ENCODE peak calls at places on chromosomes 4 and X, in eight cellular contexts. T, S, U, I, C, V, R and H are unnamed samples.

GRCh38 chr4:139329665-139330200 is 27.5 kb upstream of the NDUFC1 start:
- DNase-seq in R (no peak), C (no peak), V (no peak), S (no peak), T (no peak), I (no peak), U (no peak), H (no peak)

GRCh38 chr4:150229538-150229937 is 151.3 kb downstream of the DCLK2 start:
- DNase-seq in C (no peak), S (no peak), V (peak; percentile 89), T (no peak), U (no peak), R (no peak), I (no peak), H (no peak)

GRCh38 chr4:129929052-129929451 is 833.1 kb downstream of the C4orf33 start:
- DNase-seq in R (no peak), V (no peak), C (no peak), I (no peak), U (no peak), S (peak; percentile 7), T (no peak), H (no peak)

GRCh38 chrX:39903937-39904336 is 193.8 kb downstream of the BCOR start:
- DNase-seq in S (no peak), R (no peak), I (no peak), U (no peak), T (no peak), V (no peak), C (no peak), H (no peak)

GRCh38 chr4:166400270-166400894 is 527.3 kb downstream of the TLL1 start:
- DNase-seq in V (no peak), U (no peak), I (no peak), S (no peak), R (no peak), C (no peak), T (no peak), H (no peak)

GRCh38 chrX:129957241-129958099 is 25.0 kb upstream of the BCORL1 start:
- DNase-seq in R (peak; percentile 70), T (no peak), C (peak; percentile 58), S (peak; percentile 68), V (peak; percentile 44), U (peak; percentile 38), I (peak; percentile 75), H (no peak)

GRCh38 chr4:105092356-105092755 is 54.3 kb upstream of the TET2 start:
- DNase-seq in R (no peak), U (no peak), I (no peak), T (no peak), S (peak; percentile 9), C (no peak), V (peak; percentile 93), H (no peak)

GRCh38 chr4:67973608-67974007 is 10.3 kb upstream of the TMPRSS11A start:
- DNase-seq in S (no peak), U (no peak), T (no peak), C (no peak), I (no peak), V (no peak), R (no peak), H (no peak)

GRCh38 chrX:129632443-129632842 is 22.3 kb downstream of the APLN start:
- DNase-seq in R (no peak), T (no peak), V (peak; percentile 48), C (no peak), I (no peak), S (no peak), U (no peak), H (no peak)

GRCh38 chr4:67558493-67558892 is at the start of gene STAP1:
- DNase-seq in T (no peak), C (no peak), V (no peak), U (no peak), I (no peak), S (no peak), R (no peak), H (no peak)

GRCh38 chr4:40261246-40262078 is 64.6 kb downstream of the RHOH start:
- DNase-seq in S (no peak), U (no peak), I (no peak), T (no peak), C (no peak), V (no peak), R (no peak), H (no peak)
- H3K4me1 ChIP-seq in S (peaks cover 4% of the 10 kb centered on the region), U (no peaks in the 10 kb centered on the region), I (no peaks in the 10 kb centered on the region), T (peaks cover 14% of the 10 kb centered on the region), C (no peaks in the 10 kb centered on the region), V (no peaks in the 10 kb centered on the region), R (peaks cover 3% of the 10 kb centered on the region), H (peaks cover 81% of the 10 kb centered on the region)

GRCh38 chr4:100165809-100166208 is 24.5 kb downstream of the DDIT4L start:
- DNase-seq in U (no peak), S (no peak), V (no peak), R (no peak), C (no peak), I (no peak), T (no peak), H (no peak)
- H3K4me1 ChIP-seq in U (no peaks in the 10 kb centered on the region), S (peaks cover 12% of the 10 kb centered on the region), V (no peaks in the 10 kb centered on the region), R (no peaks in the 10 kb centered on the region), C (no peaks in the 10 kb centered on the region), I (peaks cover 5% of the 10 kb centered on the region), T (no peaks in the 10 kb centered on the region), H (no peaks in the 10 kb centered on the region)

GRCh38 chr4:14868426-14868825 is 133.9 kb upstream of the CPEB2 start:
- DNase-seq in S (no peak), R (no peak), I (no peak), V (no peak), T (no peak), U (no peak), C (no peak), H (no peak)

GRCh38 chr4:14865804-14866203 is 136.5 kb upstream of the CPEB2 start:
- DNase-seq in U (no peak), R (no peak), V (peak; percentile 41), S (no peak), C (no peak), T (no peak), I (no peak), H (no peak)

GRCh38 chr4:14864365-14864762 is 137.9 kb upstream of the CPEB2 start:
- DNase-seq in T (no peak), S (no peak), I (no peak), U (no peak), R (no peak), C (no peak), V (no peak), H (no peak)

GRCh38 chr4:14864967-14865366 is 137.3 kb upstream of the CPEB2 start:
- DNase-seq in R (no peak), C (no peak), I (no peak), T (no peak), V (no peak), S (no peak), U (no peak), H (no peak)

DNA sequence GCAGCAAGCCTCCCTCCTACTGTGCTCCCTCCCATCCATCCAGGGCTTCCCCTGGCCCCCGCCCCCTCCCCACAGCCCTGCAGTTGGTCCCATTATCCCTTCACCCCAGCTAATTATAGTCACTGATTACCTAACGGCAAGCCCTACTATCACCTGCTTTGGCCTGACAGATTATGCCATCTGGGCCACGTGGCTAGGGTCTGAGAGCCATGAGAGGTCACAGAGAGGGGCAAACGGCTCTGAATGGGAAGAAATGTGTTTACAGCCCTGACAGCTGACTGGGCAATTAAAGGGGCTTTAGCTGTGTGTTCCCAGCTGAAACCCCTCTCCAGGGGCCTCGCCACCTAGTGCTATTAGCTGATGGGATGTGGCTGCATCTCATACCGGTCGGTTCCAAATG is 134.4 kb upstream of the CPEB2 start:
- DNase-seq in S (no peak), V (no peak), R (no peak), C (no peak), U (no peak), T (no peak), I (no peak), H (no peak)
- H3K4me1 ChIP-seq in S (peaks cover 3% of the 10 kb centered on the region), V (no peaks in the 10 kb centered on the region), R (peaks cover 2% of the 10 kb centered on the region), C (peaks cover 12% of the 10 kb centered on the region), U (peaks cover 19% of the 10 kb centered on the region), T (no peaks in the 10 kb centered on the region), I (no peaks in the 10 kb centered on the region), H (no peaks in the 10 kb centered on the region)

DNA sequence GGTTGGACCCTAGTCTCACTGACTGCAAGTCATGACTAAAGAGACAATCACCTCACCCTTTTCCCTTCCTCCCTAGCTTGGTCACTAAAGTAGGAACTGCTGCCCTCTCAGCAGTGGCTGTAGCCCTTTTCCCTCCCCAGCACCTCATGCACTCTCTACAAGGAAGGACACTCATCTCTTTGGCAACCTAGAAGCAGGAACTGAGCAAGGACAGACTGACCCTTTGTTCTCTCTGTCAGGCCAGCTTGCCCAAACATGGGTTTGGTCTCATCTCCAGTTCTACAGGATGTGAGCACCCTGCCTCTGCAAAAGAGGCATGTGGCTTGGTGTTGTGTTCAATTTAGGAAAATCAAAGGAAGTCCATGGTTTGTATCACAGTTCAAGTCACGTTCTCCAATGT is 15.8 kb downstream of the LEF1 start:
- DNase-seq in I (no peak), V (no peak), S (no peak), C (no peak), T (no peak), R (no peak), U (no peak), H (no peak)
- H3K4me1 ChIP-seq in I (no peaks in the 10 kb centered on the region), V (no peaks in the 10 kb centered on the region), S (no peaks in the 10 kb centered on the region), C (no peaks in the 10 kb centered on the region), T (peaks cover 48% of the 10 kb centered on the region), R (no peaks in the 10 kb centered on the region), U (no peaks in the 10 kb centered on the region), H (peaks cover 86% of the 10 kb centered on the region)

GRCh38 chr4:176775326-176775725 is 17.4 kb downstream of the VEGFC start:
- DNase-seq in U (no peak), T (no peak), I (no peak), V (no peak), C (no peak), R (no peak), S (no peak), H (no peak)

GRCh38 chr4:176778063-176778462 is 14.7 kb downstream of the VEGFC start:
- DNase-seq in R (no peak), S (no peak), I (no peak), V (peak; percentile 82), T (no peak), U (no peak), C (no peak), H (no peak)

GRCh38 chr4:176778491-176778890 is 14.2 kb downstream of the VEGFC start:
- DNase-seq in S (no peak), R (no peak), V (peak; percentile 84), U (no peak), C (no peak), T (no peak), I (no peak), H (no peak)

GRCh38 chr4:176779421-176779820 is 13.3 kb downstream of the VEGFC start:
- DNase-seq in U (no peak), T (no peak), R (no peak), S (no peak), V (no peak), I (no peak), C (no peak), H (no peak)

DNA sequence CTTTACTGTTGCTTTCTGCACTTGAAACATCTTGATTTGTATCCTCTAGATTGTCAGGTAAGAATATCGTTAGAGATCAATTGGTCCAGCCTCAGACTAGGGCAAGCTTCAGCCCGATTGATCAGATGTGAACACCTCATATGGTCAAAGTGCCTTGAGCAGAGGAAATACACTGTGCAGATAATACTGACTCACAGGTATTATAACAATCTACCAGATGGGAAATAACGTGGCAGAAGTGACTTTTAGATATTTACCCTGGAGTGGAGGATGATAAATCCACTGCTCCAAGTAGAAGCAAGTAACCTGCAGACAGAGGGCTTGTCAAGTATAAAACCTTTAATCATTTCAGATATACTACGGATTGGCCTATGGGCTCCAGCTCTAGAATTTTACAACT is 17.9 kb downstream of the VEGFC start:
- DNase-seq in R (no peak), U (no peak), S (no peak), I (no peak), C (no peak), T (no peak), V (no peak), H (no peak)
- H3K4me1 ChIP-seq in R (no peaks in the 10 kb centered on the region), U (no peaks in the 10 kb centered on the region), S (no peaks in the 10 kb centered on the region), I (no peaks in the 10 kb centered on the region), C (no peaks in the 10 kb centered on the region), T (no peaks in the 10 kb centered on the region), V (peaks cover 6% of the 10 kb centered on the region), H (no peaks in the 10 kb centered on the region)

GRCh38 chr4:74104145-74104544 is 5.2 kb upstream of the CXCL2 start:
- DNase-seq in U (no peak), R (peak; percentile 70), I (no peak), T (no peak), V (peak; percentile 14), C (peak; percentile 72), S (peak; percentile 31), H (no peak)
- H3K4me1 ChIP-seq in U (peaks cover 22% of the 10 kb centered on the region), R (peaks cover 21% of the 10 kb centered on the region), I (peaks cover 25% of the 10 kb centered on the region), T (peaks cover 4% of the 10 kb centered on the region), V (peaks cover under 1% of the 10 kb centered on the region), C (peaks cover 71% of the 10 kb centered on the region), S (peaks cover 38% of the 10 kb centered on the region), H (no peaks in the 10 kb centered on the region)